ENCODE peak calls at places on chromosome 6, in four cellular contexts. Y is IMR-90, A is H1, G is mesendoderm. I is an unnamed sample.

GRCh38 chr6:112311950-112312547 is 35.1 kb upstream of the RFPL4B start:
- DNase-seq in Y (peak; percentile 38), A (no peak), G (peak; percentile 10), I (no peak)

GRCh38 chr6:118748311-118749062 is 97.1 kb upstream of the CEP85L start:
- DNase-seq in Y (peak; percentile 46), A (peak; percentile 56), G (peak; percentile 67), I (peak; percentile 65)

GRCh38 chr6:17417817-17418216 is 24.4 kb downstream of the CAP2 start:
- DNase-seq in Y (peak; percentile 91), A (no peak), G (peak; percentile 100), I (peak; percentile 76)

GRCh38 chr6:49979584-49979983 is 10.2 kb upstream of the DEFB113 start:
- DNase-seq in Y (no peak), A (no peak), G (no peak), I (no peak)

GRCh38 chr6:34243901-34244884 is 4.6 kb downstream of the SMIM29 start:
- DNase-seq in Y (peak; percentile 95), A (no peak), G (peak; percentile 86), I (peak; percentile 63)

GRCh38 chr6:157217894-157218370 is 105.4 kb downstream of the TMEM242 start:
- DNase-seq in Y (no peak), A (no peak), G (no peak), I (no peak)

GRCh38 chr6:14876778-14877613 is 368.9 kb upstream of the JARID2 start:
- DNase-seq in Y (peak; percentile 94), A (no peak), G (peak; percentile 21), I (no peak)

GRCh38 chr6:139436521-139437348 is 62.3 kb upstream of the CITED2 start:
- DNase-seq in Y (no peak), A (no peak), G (no peak), I (no peak)

GRCh38 chr6:153831350-153832078 is 207.5 kb upstream of the OPRM1 start:
- DNase-seq in Y (no peak), A (no peak), G (peak; percentile 45), I (peak; percentile 46)

GRCh38 chr6:155426408-155426945 is 29.2 kb downstream of the NOX3 start:
- DNase-seq in Y (no peak), A (no peak), G (no peak), I (no peak)

GRCh38 chr6:18503588-18504231 is 116.6 kb downstream of the RNF144B start:
- DNase-seq in Y (peak; percentile 85), A (peak; percentile 57), G (peak; percentile 81), I (peak; percentile 65)

GRCh38 chr6:120608826-120609225 is 725.5 kb downstream of the TBC1D32 start:
- DNase-seq in Y (no peak), A (no peak), G (no peak), I (no peak)

GRCh38 chr6:147738516-147739187 is 230.2 kb downstream of the SAMD5 start:
- DNase-seq in Y (peak; percentile 27), A (no peak), G (no peak), I (no peak)

GRCh38 chr6:130365166-130366010 is 429 bp upstream of the TMEM200A start:
- DNase-seq in Y (peak; percentile 70), A (peak; percentile 96), G (peak; percentile 84), I (peak; percentile 83)

GRCh38 chr6:11113038-11113437 is 1.5 kb upstream of the ERVFRD-1 start:
- DNase-seq in Y (no peak), A (no peak), G (no peak), I (no peak)

GRCh38 chr6:162179196-162179951 is 548.2 kb downstream of the PRKN start:
- DNase-seq in Y (no peak), A (no peak), G (no peak), I (no peak)

GRCh38 chr6:4280721-4281120 is 145.3 kb upstream of the ECI2 start:
- DNase-seq in Y (peak; percentile 91), A (no peak), G (peak; percentile 48), I (no peak)

GRCh38 chr6:120826253-120826652 is 508.0 kb downstream of the TBC1D32 start:
- DNase-seq in Y (no peak), A (peak; percentile 62), G (peak; percentile 52), I (peak; percentile 43)

GRCh38 chr6:100877851-100878250 is 3.3 kb downstream of the ASCC3 start:
- DNase-seq in Y (no peak), A (no peak), G (peak; percentile 56), I (no peak)

GRCh38 chr6:9710574-9710973 is 704.3 kb downstream of the TFAP2A start:
- DNase-seq in Y (no peak), A (no peak), G (no peak), I (no peak)

GRCh38 chr6:149725785-149726184 is 7.9 kb upstream of the LATS1 start:
- DNase-seq in Y (no peak), A (no peak), G (no peak), I (no peak)

GRCh38 chr6:35663447-35664235 is 25.1 kb downstream of the FKBP5 start:
- DNase-seq in Y (peak; percentile 84), A (no peak), G (peak; percentile 81), I (no peak)

GRCh38 chr6:157222201-157222981 is 100.9 kb downstream of the TMEM242 start:
- DNase-seq in Y (no peak), A (peak; percentile 36), G (no peak), I (no peak)

GRCh38 chr6:150739711-150740349 is 125.7 kb upstream of the MTHFD1L start:
- DNase-seq in Y (no peak), A (no peak), G (no peak), I (no peak)

GRCh38 chr6:119497988-119498727 is 148.6 kb upstream of the MAN1A1 start:
- DNase-seq in Y (no peak), A (no peak), G (no peak), I (no peak)

GRCh38 chr6:19811397-19812079 is 25.6 kb upstream of the ID4 start:
- DNase-seq in Y (no peak), A (no peak), G (peak; percentile 71), I (no peak)

GRCh38 chr6:87794922-87795885 is 93.2 kb upstream of the AKIRIN2 start:
- DNase-seq in Y (no peak), A (no peak), G (no peak), I (no peak)

GRCh38 chr6:33925869-33926268 is 122.1 kb upstream of the MLN start:
- DNase-seq in Y (no peak), A (no peak), G (no peak), I (no peak)

GRCh38 chr6:119602215-119603178 is 252.9 kb upstream of the MAN1A1 start:
- DNase-seq in Y (peak; percentile 78), A (no peak), G (no peak), I (no peak)

GRCh38 chr6:31901415-31901952 is 402 bp downstream of the ZBTB12 start:
- DNase-seq in Y (peak; percentile 41), A (peak; percentile 68), G (no peak), I (no peak)

GRCh38 chr6:6366778-6367177 is 46.3 kb upstream of the F13A1 start:
- DNase-seq in Y (no peak), A (no peak), G (peak; percentile 14), I (peak; percentile 33)

GRCh38 chr6:12280458-12280857 is 9.7 kb upstream of the EDN1 start:
- DNase-seq in Y (peak; percentile 59), A (no peak), G (no peak), I (no peak)

DNA sequence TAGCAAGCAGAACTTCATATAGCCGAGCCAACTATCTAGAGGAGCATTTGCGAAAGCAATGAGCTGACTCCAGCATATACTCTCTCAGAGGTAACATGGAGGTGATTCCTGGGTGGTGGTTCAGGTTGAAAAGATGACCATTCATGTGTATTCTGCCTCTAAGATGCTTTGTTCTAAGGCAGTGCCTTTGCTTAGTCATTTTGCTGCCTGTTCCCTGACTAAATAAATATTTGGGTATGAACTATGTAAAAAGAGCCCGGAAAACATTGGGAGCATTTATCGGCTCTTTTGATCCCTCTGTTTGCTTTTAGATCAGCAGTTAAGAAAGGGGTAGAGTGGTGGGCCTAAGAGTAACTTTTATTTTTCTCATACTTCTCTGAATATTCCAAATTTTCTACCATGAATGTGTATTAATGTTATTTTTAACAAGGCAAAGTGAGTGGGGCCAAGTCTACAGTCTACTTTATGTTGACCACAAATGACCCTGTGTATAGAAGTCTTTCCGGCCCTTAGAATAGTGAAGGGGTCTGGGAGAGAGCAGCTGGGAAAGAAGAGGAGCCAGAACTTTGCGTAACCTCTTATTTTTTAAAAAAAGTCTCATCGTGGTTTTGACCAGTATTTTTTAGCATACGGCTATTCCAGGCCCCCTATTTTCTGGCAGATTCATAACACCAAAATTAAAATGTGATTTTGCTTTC is 206.5 kb upstream of the EYA4 start:
- DNase-seq in Y (no peak), A (no peak), G (no peak), I (no peak)
- H4K5ac ChIP-seq in Y (no peak overlapping the region), A (no peak overlapping the region), G (no peak overlapping the region), I (no peak overlapping the region)

GRCh38 chr6:5339757-5340156 is 78.4 kb downstream of the FARS2 start:
- DNase-seq in Y (no peak), A (no peak), G (no peak), I (no peak)
- H4K5ac ChIP-seq in Y (no peak overlapping the region), A (no peak overlapping the region), G (no peak overlapping the region), I (no peak overlapping the region)

GRCh38 chr6:143039548-143039947 is 21.1 kb upstream of the AIG1 start:
- DNase-seq in Y (no peak), A (no peak), G (no peak), I (no peak)
- H4K5ac ChIP-seq in Y (no peak overlapping the region), A (no peak overlapping the region), G (no peak overlapping the region), I (no peak overlapping the region)

GRCh38 chr6:21033095-21033494 is 498.8 kb downstream of the CDKAL1 start:
- DNase-seq in Y (no peak), A (no peak), G (no peak), I (no peak)

GRCh38 chr6:21033575-21034026 is 499.3 kb downstream of the CDKAL1 start:
- DNase-seq in Y (peak; percentile 85), A (no peak), G (peak; percentile 36), I (no peak)

GRCh38 chr6:21037453-21037852 is 503.2 kb downstream of the CDKAL1 start:
- DNase-seq in Y (no peak), A (no peak), G (no peak), I (no peak)

GRCh38 chr6:21031182-21031581 is 496.9 kb downstream of the CDKAL1 start:
- DNase-seq in Y (no peak), A (no peak), G (no peak), I (no peak)

DNA sequence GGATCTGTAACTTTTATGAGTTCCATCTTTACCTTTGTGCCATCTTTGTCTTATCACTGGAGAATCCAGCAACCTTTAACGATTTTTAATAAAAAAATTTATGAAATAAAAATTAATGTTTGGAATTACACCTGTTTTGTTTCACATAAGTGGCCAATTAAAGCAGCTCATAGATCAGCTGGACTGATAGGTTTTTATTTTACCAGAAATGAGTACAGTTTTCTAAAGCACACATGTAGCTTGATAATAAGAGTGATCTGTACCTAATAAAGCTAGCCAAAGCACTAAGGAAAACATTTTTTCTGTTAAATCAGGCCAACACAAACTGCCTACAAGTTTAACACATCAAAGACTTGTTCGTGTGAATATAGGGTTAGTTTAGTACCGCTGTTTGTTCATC is 500.1 kb downstream of the CDKAL1 start:
- DNase-seq in Y (no peak), A (no peak), G (no peak), I (no peak)
- H4K5ac ChIP-seq in Y (peak overlapping the region; percentile 45), A (no peak overlapping the region), G (no peak overlapping the region), I (no peak overlapping the region)

DNA sequence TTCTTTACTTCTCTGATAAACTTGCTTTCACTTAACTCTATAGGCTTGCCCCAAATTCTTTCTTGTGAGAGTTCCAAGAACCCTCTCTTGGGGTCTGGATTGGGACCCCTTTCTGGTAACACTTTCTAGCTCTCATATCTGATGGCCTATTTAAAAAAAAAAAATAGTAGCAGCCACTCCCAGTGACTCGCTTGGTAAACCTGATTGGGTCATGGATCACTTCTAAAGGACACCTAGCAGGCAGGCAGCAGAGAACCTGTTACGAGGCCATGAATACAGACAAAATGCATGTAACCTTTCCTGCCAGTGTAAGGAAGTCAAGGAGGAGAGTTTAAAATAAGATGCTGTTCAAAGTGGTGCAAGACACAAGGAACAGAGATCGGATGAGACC is 9.1 kb upstream of the SERPINB6 start:
- DNase-seq in Y (no peak), A (no peak), G (no peak), I (no peak)
- H4K5ac ChIP-seq in Y (no peak overlapping the region), A (no peak overlapping the region), G (no peak overlapping the region), I (no peak overlapping the region)

I was measured in H9.